ENCODE peak calls at places on chromosomes 3 and 15, in eight cellular contexts. R is esophagus squamous epithelium, E is heart left ventricle, Q is Peyer's patch, J is stomach, T is breast epithelium, I is suprapubic skin, C is transverse colon. V is an unnamed sample. For H3K4me1, the result is how much of the 10 kb centered on the place peaks cover.

GRCh38 chr15:71538181-71538580 is 272.2 kb upstream of the NR2E3 start:
- DNase-seq in R (no peak), E (no peak), Q (no peak), J (no peak), T (no peak), I (no peak), C (no peak), V (no peak)

GRCh38 chr15:33059184-33059583 is 135.3 kb downstream of the FMN1 start:
- DNase-seq in R (no peak), E (no peak), Q (no peak), J (no peak), T (no peak), I (no peak), C (no peak), V (no peak)

GRCh38 chr15:46751303-46751702 is 966.0 kb upstream of the SEMA6D start:
- DNase-seq in R (no peak), E (no peak), Q (no peak), J (no peak), T (no peak), I (no peak), C (no peak), V (no peak)

GRCh38 chr15:78565951-78566774 is 843 bp downstream of the CHRNA5 start:
- DNase-seq in R (no peak), E (no peak), Q (no peak), J (no peak), T (no peak), I (no peak), C (peak), V (no peak)

GRCh38 chr15:66841953-66842681 is 140.1 kb downstream of the SMAD6 start:
- DNase-seq in R (peak), E (peak), Q (peak), J (peak), T (peak), I (peak), C (peak), V (peak)

GRCh38 chr3:160133757-160134156 is 91.5 kb upstream of the C3orf80 start:
- DNase-seq in R (no peak), E (no peak), Q (no peak), J (no peak), T (no peak), I (no peak), C (no peak), V (peak)

GRCh38 chr3:71702131-71703024 is 22.8 kb downstream of the EIF4E3 start:
- DNase-seq in R (no peak), E (no peak), Q (no peak), J (no peak), T (no peak), I (no peak), C (no peak), V (peak)

GRCh38 chr15:48358681-48359152 is 27.5 kb downstream of the DUT start:
- DNase-seq in R (no peak), E (no peak), Q (no peak), J (no peak), T (no peak), I (no peak), C (no peak), V (no peak)

GRCh38 chr3:139638518-139638917 is 39.3 kb downstream of the NMNAT3 start:
- DNase-seq in R (no peak), E (no peak), Q (no peak), J (no peak), T (no peak), I (no peak), C (no peak), V (no peak)

DNA sequence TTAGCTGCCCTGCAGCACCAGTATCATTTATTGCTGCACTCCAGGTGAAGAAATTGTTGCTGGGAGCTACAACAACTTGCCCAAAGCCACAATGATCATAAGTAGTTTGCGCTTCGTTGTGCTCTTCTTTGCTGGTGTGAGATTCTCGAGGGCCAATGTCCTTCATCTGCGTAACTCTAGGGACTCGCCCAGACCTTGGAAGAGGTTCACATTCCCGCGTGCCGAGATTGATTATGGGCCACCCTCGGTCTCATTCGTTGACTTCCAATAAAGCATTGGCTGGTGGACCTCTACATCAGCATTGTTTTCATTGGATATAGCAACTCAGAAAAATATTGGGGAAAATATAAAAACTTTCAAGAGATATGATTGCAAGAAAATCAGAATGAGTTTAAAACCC is 424 bp upstream of the PHLDB2 start:
- DNase-seq in R (no peak), E (no peak), Q (no peak), J (no peak), T (no peak), I (no peak), C (no peak), V (no peak)
- TF ChIP-seq POLR2A in R (no peak), E (no peak), Q (no peak), J (no peak), T (no peak), I (no peak), C (no peak), V (no peak)

DNA sequence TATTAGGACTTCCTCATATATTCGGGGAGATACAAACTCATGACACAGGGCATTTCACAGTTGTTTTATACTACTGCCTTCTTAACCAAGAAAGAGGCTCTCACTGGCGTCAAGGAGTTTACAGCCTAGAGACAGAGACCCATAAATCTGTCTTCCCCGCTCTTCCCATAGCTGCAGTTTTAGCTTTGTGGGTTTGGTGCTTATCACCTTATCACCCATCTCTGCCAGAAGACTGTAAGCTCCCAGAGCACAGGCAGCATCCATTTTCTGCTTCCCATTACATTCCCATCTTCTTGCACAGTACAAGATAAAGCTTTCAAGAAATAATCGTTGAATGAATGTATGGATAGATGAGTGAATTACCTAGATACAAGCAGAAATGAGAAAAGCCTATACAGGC is 144.3 kb downstream of the TNIK start:
- DNase-seq in R (no peak), E (no peak), Q (no peak), J (no peak), T (no peak), I (no peak), C (no peak), V (no peak)
- TF ChIP-seq CTCF in R (no peak), E (no peak), Q (no peak), J (no peak), T (no peak), I (no peak), C (no peak), V (no peak)

DNA sequence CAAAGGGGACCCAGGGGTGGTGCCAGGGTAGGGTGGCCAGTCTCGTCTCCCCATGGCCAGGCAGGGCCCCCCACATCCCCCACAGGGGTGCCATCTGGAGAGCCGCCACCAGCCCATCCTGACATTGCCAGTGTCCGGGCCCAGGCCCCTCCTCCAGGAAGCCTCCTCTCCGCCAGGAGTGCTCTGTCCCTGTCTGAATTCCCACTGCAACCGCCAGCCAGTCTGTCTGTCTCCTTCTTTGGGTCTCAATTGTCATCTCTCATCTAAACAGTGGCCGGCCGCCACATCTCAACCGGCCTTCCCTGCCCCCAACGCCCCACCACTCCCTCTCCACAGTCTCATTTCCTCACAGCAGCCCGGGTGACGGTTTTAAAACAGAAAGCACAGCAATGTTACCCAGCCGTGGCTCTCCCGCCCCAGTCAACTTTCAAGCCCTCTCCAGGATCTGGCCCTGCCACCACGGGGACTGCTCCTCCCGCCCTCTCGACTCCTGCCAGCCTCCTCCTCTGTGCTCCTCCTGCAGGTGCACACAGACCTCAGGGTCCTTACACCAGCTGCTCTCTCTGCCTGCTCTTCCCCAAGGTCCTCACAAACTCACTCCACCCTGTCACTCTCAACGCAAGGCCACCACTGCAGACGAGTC is 57.0 kb downstream of the IQSEC1 start:
- DNase-seq in R (no peak), E (peak), Q (peak), J (peak), T (no peak), I (no peak), C (peak), V (no peak)
- H3K4me1 ChIP-seq in R (half or more), E (under half), Q (under half), J (under half), T (under half), I (half or more), C (under half), V (half or more)

DNA sequence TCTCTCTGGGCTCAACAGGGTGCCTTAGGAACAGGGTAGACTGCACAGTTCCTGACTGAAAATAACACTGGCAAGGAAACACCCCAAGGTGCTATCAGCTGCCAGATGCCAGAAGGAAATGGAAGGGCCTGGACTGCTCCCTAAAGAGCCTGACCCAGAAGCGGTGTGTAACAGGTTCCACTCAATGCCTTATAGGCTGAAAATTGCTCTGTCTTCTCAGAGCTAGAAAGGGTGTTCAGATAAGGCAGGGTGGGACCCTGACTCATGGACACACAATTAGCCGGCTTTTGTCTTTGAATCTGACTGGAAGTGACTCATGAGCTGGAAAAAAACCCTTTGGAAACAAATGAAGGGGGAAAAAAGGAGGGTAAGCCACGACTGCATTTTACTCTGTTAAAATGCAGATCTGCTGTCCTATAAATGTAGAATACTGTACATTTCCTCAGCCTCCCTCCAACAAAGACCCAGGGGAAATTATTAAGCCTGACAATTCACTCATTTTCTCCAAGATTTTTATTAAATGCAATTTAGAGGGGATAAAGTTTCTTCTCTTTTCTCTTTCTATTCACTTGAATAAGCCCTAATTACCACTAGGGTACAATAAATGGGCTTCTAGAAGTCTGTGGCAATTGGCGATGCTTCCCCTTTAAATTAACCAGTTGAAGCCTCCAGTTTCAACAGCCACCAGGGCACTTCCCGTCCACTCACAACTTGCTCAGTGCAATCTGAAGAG is 160.2 kb upstream of the TBL1XR1 start:
- DNase-seq in R (no peak), E (peak), Q (peak), J (peak), T (no peak), I (no peak), C (peak), V (peak)
- TF ChIP-seq POLR2A in R (no peak), E (no peak), Q (no peak), J (no peak), T (no peak), I (no peak), C (peak), V (no peak)

GRCh38 chr3:120561251-120562045 is 34.7 kb upstream of the NDUFB4 start:
- DNase-seq in R (no peak), E (peak), Q (peak), J (peak), T (peak), I (no peak), C (peak), V (peak)

GRCh38 chr3:120557115-120557514 is 39.0 kb upstream of the NDUFB4 start:
- DNase-seq in R (no peak), E (no peak), Q (no peak), J (no peak), T (no peak), I (no peak), C (no peak), V (no peak)

GRCh38 chr3:120560304-120561250 is 35.6 kb upstream of the NDUFB4 start:
- DNase-seq in R (no peak), E (no peak), Q (no peak), J (no peak), T (no peak), I (no peak), C (no peak), V (no peak)

GRCh38 chr3:120558784-120559227 is 37.3 kb upstream of the NDUFB4 start:
- DNase-seq in R (peak), E (peak), Q (peak), J (peak), T (peak), I (peak), C (peak), V (peak)

GRCh38 chr3:120559228-120560061 is 36.7 kb upstream of the NDUFB4 start:
- DNase-seq in R (no peak), E (peak), Q (no peak), J (no peak), T (no peak), I (no peak), C (peak), V (no peak)
- TF ChIP-seq CTCF in R (no peak), E (peak), Q (no peak), J (no peak), T (no peak), I (no peak), C (peak), V (no peak)

GRCh38 chr3:43023766-43024165 is 44.7 kb downstream of the GASK1A start:
- DNase-seq in R (no peak), E (no peak), Q (no peak), J (no peak), T (no peak), I (peak), C (no peak), V (no peak)

GRCh38 chr3:43023066-43023465 is 44.0 kb downstream of the GASK1A start:
- DNase-seq in R (no peak), E (no peak), Q (no peak), J (no peak), T (no peak), I (no peak), C (no peak), V (no peak)

GRCh38 chr3:43024183-43024865 is 45.2 kb downstream of the GASK1A start:
- DNase-seq in R (no peak), E (no peak), Q (no peak), J (no peak), T (no peak), I (peak), C (no peak), V (no peak)

GRCh38 chr3:43022111-43022510 is 43.0 kb downstream of the GASK1A start:
- DNase-seq in R (no peak), E (no peak), Q (no peak), J (no peak), T (no peak), I (peak), C (no peak), V (no peak)

GRCh38 chr3:43025423-43025822 is 46.3 kb downstream of the GASK1A start:
- DNase-seq in R (no peak), E (no peak), Q (no peak), J (no peak), T (no peak), I (no peak), C (no peak), V (no peak)
- H3K4me1 ChIP-seq in R (under half), E (under half), Q (under half), J (under half), T (under half), I (under half), C (under half), V (under half)

DNA sequence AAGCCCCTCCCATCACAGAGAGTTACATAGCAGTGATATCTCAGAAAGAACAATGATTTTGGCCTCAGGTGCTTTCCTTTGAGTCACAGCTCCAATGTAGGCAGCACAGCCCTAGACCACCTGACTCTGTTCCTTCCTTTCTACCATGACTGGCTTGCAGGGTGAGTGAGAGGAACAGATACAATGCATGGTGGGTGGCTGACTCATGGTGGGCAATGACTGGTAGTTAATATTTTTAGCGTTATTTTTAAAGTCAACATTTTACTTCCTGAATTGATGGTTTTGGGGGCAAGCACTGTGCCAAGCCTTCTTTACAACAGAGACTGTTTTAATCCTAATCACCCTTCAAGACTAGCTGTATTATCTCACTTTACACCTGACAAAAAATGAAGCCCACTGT is 32.8 kb upstream of the ST3GAL6 start:
- DNase-seq in R (no peak), E (no peak), Q (no peak), J (no peak), T (no peak), I (no peak), C (no peak), V (peak)
- TF ChIP-seq POLR2A in R (no peak), E (no peak), Q (no peak), J (no peak), T (no peak), I (no peak), C (no peak), V (no peak)

GRCh38 chr15:68517285-68517711 is 61.5 kb upstream of the CORO2B start:
- DNase-seq in R (no peak), E (peak), Q (no peak), J (no peak), T (no peak), I (peak), C (no peak), V (no peak)
- TF ChIP-seq CTCF in R (no peak), E (no peak), Q (no peak), J (no peak), T (peak), I (no peak), C (no peak), V (no peak)

DNA sequence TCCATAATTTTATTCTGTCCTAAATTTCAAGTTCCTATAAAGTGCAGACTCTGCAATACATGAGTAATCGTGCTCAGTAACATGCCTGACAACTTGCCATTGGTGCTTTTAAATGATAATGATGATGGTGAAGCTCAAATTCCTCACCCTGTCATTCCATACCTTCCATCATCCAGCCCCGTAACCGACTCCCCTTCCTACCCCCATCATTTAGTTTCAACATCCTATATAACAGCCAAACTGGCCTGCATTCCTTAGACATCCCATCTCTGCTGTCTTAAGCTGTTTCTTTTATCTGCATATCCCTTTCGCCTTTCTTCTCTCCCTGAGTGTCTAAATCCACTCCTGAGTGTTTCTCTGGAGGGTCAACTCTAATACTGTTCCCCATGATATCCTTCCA is 67.2 kb upstream of the DLG1 start:
- DNase-seq in R (no peak), E (no peak), Q (no peak), J (no peak), T (no peak), I (no peak), C (no peak), V (no peak)
- H3K4me1 ChIP-seq in R (half or more), E (under half), Q (under half), J (under half), T (under half), I (under half), C (under half), V (under half)

DNA sequence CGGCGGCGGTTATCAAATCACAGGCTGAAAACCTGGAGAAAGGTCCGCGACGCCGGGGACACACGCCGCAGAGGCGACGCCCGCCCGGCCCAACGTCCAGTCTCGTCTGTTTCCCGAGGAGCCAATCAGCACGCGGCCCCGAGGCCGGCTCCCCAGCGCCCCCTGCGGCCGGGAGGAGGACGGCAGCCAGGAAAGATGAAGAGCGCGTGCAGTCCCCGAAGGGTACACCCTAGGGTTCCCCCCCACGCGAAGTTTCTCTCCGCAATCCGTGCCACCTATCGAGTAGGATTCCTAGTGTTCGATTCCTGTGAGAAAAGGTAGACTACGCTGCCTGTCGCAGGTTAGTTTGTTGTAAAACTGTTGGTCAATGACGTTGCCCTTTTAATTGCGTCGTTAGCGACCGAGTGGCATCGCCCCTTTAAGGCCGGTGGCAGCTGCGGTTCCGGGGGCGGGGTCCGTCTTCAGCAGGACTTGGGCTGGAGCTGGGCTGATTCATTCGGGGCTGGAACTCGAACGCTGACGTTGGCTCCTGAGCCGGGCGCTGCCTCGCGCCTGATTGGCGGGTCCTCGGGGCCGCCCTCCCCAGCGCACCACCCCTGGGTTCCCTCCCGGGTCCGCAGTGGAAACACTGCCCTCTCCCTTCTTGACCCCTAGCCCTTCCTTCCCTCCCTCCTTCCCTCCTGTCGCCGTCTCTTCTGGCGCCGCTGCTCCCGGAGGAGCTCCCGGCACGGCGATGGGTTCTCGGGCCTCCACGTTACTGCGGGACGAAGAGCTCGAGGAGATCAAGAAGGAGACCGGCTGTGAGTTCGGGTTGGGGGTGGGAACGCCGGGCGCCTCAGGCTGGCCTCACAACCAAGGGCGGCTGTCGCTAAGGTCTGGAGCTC is at the start of the genes CHP1 and EXD1:
- DNase-seq in R (peak), E (peak), Q (peak), J (peak), T (peak), I (peak), C (peak), V (peak)
- TF ChIP-seq POLR2A in R (peak), E (no peak), Q (peak), J (no peak), T (peak), I (peak), C (peak), V (peak)